ENCODE peak calls at places on chromosomes 6 and 20, in five cellular contexts. L is spleen, K is ovary, T is Peyer's patch, R is adrenal gland. C is an unnamed sample.

GRCh38 chr6:134295953-134296553 is 21.9 kb downstream of the SGK1 start:
- DNase-seq in L (no peak), K (peak), R (peak), T (peak), C (no peak)

GRCh38 chr6:170167657-170168159 is 123.2 kb downstream of the DLL1 start:
- DNase-seq in K (no peak), L (peak), R (peak), T (no peak), C (no peak)

GRCh38 chr20:16528078-16528477 is 45.2 kb downstream of the KIF16B start:
- DNase-seq in T (peak), R (peak), K (peak), L (no peak), C (no peak)

GRCh38 chr20:36106606-36107005 is 47.9 kb upstream of the EPB41L1 start:
- DNase-seq in L (no peak), K (no peak), R (no peak), T (no peak), C (no peak)

GRCh38 chr6:129766959-129767728 is 57.2 kb upstream of the ARHGAP18 start:
- DNase-seq in L (peak), K (no peak), R (peak), T (peak), C (no peak)

GRCh38 chr6:151240861-151241642 is 1.3 kb downstream of the AKAP12 start:
- DNase-seq in L (no peak), K (peak), R (no peak), T (peak), C (no peak)

GRCh38 chr20:50996901-50997830 is 25.7 kb downstream of the KCNG1 start:
- DNase-seq in R (no peak), T (no peak), L (no peak), K (no peak), C (no peak)

GRCh38 chr6:43277643-43278523 is 20.2 kb upstream of the SLC22A7 start:
- DNase-seq in K (no peak), R (no peak), L (no peak), T (peak), C (no peak)

GRCh38 chr6:148407372-148407771 is 64.7 kb downstream of the SASH1 start:
- DNase-seq in T (no peak), R (no peak), K (no peak), L (no peak), C (no peak)

GRCh38 chr6:6724319-6725119 is 136.0 kb downstream of the LY86 start:
- DNase-seq in K (peak), L (peak), R (peak), T (peak), C (peak)

GRCh38 chr6:7142228-7142801 is 34.6 kb downstream of the RREB1 start:
- DNase-seq in T (no peak), R (no peak), L (peak), K (no peak), C (no peak)

GRCh38 chr20:32031007-32031958 is 20.8 kb upstream of the HCK start:
- DNase-seq in K (peak), R (peak), L (peak), T (peak), C (peak)

GRCh38 chr6:44245912-44246662 is 814 bp upstream of the HSP90AB1 start:
- DNase-seq in L (peak), K (peak), R (peak), T (peak), C (peak)

GRCh38 chr20:10984899-10985298 is 311.1 kb upstream of the JAG1 start:
- DNase-seq in L (no peak), T (no peak), R (no peak), K (no peak), C (peak)

GRCh38 chr20:47392015-47392720 is 35.7 kb upstream of the ZMYND8 start:
- DNase-seq in K (no peak), R (peak), L (no peak), T (no peak), C (no peak)

GRCh38 chr6:98787961-98788360 is 46.4 kb upstream of the POU3F2 start:
- DNase-seq in K (no peak), L (no peak), R (no peak), T (no peak), C (no peak)

GRCh38 chr6:44071670-44072451 is 55.4 kb downstream of the MRPL14 start:
- DNase-seq in K (no peak), R (no peak), T (no peak), L (no peak), C (no peak)

GRCh38 chr6:168852336-168852884 is 401.2 kb downstream of the THBS2 start:
- DNase-seq in R (no peak), K (no peak), T (no peak), L (no peak), C (no peak)

GRCh38 chr6:114364295-114364694 is 21.5 kb upstream of the HS3ST5 start:
- DNase-seq in R (no peak), L (no peak), T (no peak), K (no peak), C (no peak)

GRCh38 chr6:22754111-22754510 is 184.7 kb downstream of the HDGFL1 start:
- DNase-seq in R (no peak), L (no peak), T (no peak), K (no peak), C (no peak)

GRCh38 chr6:152723398-152723797 is 25.7 kb downstream of the MYCT1 start:
- DNase-seq in L (no peak), T (no peak), R (no peak), K (no peak), C (no peak)

GRCh38 chr20:38270869-38271608 is 10.5 kb upstream of the KIAA1755 start:
- DNase-seq in K (peak), R (peak), T (peak), L (no peak), C (no peak)

GRCh38 chr6:89895273-89895874 is 1.1 kb downstream of the GJA10 start:
- DNase-seq in R (peak), L (no peak), K (no peak), T (no peak), C (peak)

GRCh38 chr6:104017410-104018381 is 842.0 kb downstream of the HACE1 start:
- DNase-seq in R (no peak), K (no peak), T (no peak), L (peak), C (no peak)

GRCh38 chr20:10253750-10254149 is 35.1 kb downstream of the SNAP25 start:
- DNase-seq in R (no peak), K (no peak), T (no peak), L (no peak), C (no peak)

GRCh38 chr6:129150476-129150875 is 267.5 kb downstream of the LAMA2 start:
- DNase-seq in K (no peak), R (no peak), T (no peak), L (no peak), C (no peak)

GRCh38 chr6:44041461-44042260 is 85.6 kb downstream of the MRPL14 start:
- DNase-seq in K (peak), L (peak), R (peak), T (no peak), C (no peak)

GRCh38 chr20:3323398-3323797 is 84.1 kb downstream of the DNAAF9 start:
- DNase-seq in K (no peak), L (no peak), R (no peak), T (no peak), C (no peak)

GRCh38 chr20:47501117-47501482 is 587 bp upstream of the NCOA3 start:
- DNase-seq in R (no peak), L (no peak), K (no peak), T (no peak), C (no peak)

GRCh38 chr20:49399329-49399728 is 83.1 kb downstream of the KCNB1 start:
- DNase-seq in T (peak), K (peak), R (peak), L (no peak), C (no peak)

GRCh38 chr6:34177181-34177591 is 31.3 kb upstream of the GRM4 start:
- DNase-seq in L (peak), T (peak), R (no peak), K (no peak), C (no peak)

GRCh38 chr6:162099685-162100084 is 627.9 kb downstream of the PRKN start:
- DNase-seq in R (peak), L (no peak), K (peak), T (no peak), C (no peak)

GRCh38 chr20:11112837-11113236 is 439.0 kb upstream of the JAG1 start:
- DNase-seq in K (no peak), T (no peak), R (no peak), L (no peak), C (no peak)

GRCh38 chr6:89023591-89024441 is 56.7 kb upstream of the PNRC1 start:
- DNase-seq in L (no peak), R (peak), K (peak), T (no peak), C (no peak)

GRCh38 chr6:155782320-155782730 is 326.7 kb upstream of the NOX3 start:
- DNase-seq in T (no peak), K (no peak), L (no peak), R (peak), C (no peak)

GRCh38 chr6:36980876-36981619 is 4.9 kb downstream of the MTCH1 start:
- DNase-seq in T (no peak), L (no peak), K (no peak), R (no peak), C (no peak)

GRCh38 chr6:4102687-4103244 is 23.8 kb upstream of the FAM217A start:
- DNase-seq in R (no peak), T (no peak), K (no peak), L (no peak), C (no peak)

GRCh38 chr20:50679753-50680105 is 11.6 kb downstream of the RIPOR3 start:
- DNase-seq in K (no peak), L (no peak), T (no peak), R (no peak), C (no peak)

GRCh38 chr6:3229566-3230274 is 2.3 kb upstream of the TUBB2B start:
- DNase-seq in L (no peak), K (no peak), R (no peak), T (no peak), C (no peak)

GRCh38 chr20:48875914-48876240 is 45.6 kb upstream of the ARFGEF2 start:
- DNase-seq in L (no peak), R (peak), T (no peak), K (no peak), C (no peak)

DNA sequence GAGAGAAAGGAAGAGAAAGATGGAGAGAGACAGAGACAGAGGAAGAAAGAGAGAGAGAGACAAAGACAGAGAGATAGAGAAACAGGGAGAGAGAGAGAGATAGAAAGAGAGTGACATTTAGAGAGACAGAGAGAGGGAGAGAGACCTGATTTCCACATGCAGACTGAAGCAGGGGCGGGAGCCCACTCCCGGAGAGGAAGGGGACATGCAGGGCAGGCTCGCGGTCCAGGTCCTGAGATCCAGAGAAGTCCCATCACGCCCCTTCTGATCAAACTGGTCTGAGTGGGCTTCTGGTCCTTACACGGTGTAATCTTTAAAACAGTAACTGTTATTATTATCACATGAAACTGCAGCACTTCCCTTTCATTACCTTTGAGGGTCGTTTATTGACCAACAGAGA is 62.2 kb downstream of the PHACTR3 start:
- DNase-seq in T (no peak), L (no peak), K (no peak), R (no peak), C (no peak)
- TF ChIP-seq POLR2A in T (no peak), L (no peak), K (no peak), R (no peak), C (no peak)

GRCh38 chr6:14520029-14520428 is 402.5 kb downstream of the CD83 start:
- DNase-seq in L (no peak), R (no peak), T (no peak), K (no peak), C (no peak)
- H3K4me3 ChIP-seq in L (no peak), R (no peak), T (no peak), K (no peak), C (no peak)

GRCh38 chr6:107868867-107869611 is 44.9 kb upstream of the SCML4 start:
- DNase-seq in R (no peak), T (no peak), K (no peak), L (no peak), C (no peak)

GRCh38 chr6:107864235-107864970 is 40.3 kb upstream of the SCML4 start:
- DNase-seq in L (no peak), T (no peak), K (no peak), R (no peak), C (no peak)

GRCh38 chr6:107866606-107867301 is 42.6 kb upstream of the SCML4 start:
- DNase-seq in L (no peak), T (peak), R (peak), K (no peak), C (no peak)

GRCh38 chr6:107869871-107870270 is 45.8 kb upstream of the SCML4 start:
- DNase-seq in K (no peak), T (no peak), L (no peak), R (no peak), C (no peak)

DNA sequence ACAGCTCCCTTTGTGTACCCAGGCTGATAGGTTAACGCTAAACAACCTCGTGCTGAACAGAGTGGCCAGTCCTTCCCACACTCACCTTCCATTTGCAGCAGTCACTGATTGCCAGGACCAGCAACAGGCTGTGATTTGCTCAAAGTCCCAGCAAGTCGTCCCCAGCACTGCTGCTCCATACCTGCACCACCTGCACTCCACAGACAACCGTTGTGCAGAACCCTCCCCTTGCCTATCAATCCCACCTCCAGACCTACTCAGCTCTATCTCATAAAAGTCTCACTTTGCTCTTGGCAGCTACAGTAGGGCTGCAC is 43.1 kb upstream of the SCML4 start:
- DNase-seq in R (no peak), K (no peak), T (no peak), L (no peak), C (no peak)
- TF ChIP-seq POLR2A in R (no peak), K (no peak), T (no peak), L (no peak), C (no peak)

GRCh38 chr6:164106345-164106769 is 691.8 kb downstream of the QKI start:
- DNase-seq in L (no peak), R (peak), K (no peak), T (no peak), C (no peak)
- H3K4me3 ChIP-seq in L (no peak), R (no peak), K (no peak), T (no peak), C (no peak)

GRCh38 chr6:158060447-158061360 is 79.0 kb downstream of the SYNJ2 start:
- DNase-seq in R (peak), K (peak), T (peak), L (peak), C (no peak)
- TF ChIP-seq POLR2A in R (no peak), K (no peak), T (no peak), L (no peak), C (no peak)

GRCh38 chr6:163777706-163778105 is 363.2 kb downstream of the QKI start:
- DNase-seq in R (no peak), L (no peak), T (no peak), K (no peak), C (no peak)

GRCh38 chr6:163779727-163780284 is 365.3 kb downstream of the QKI start:
- DNase-seq in K (no peak), R (no peak), T (no peak), L (no peak), C (no peak)

GRCh38 chr6:163787001-163787667 is 372.6 kb downstream of the QKI start:
- DNase-seq in R (no peak), T (no peak), K (no peak), L (no peak), C (no peak)

GRCh38 chr6:163780993-163781392 is 366.5 kb downstream of the QKI start:
- DNase-seq in L (no peak), R (no peak), T (no peak), K (no peak), C (no peak)

GRCh38 chr6:163782436-163783003 is 368.0 kb downstream of the QKI start:
- DNase-seq in K (no peak), L (no peak), R (peak), T (no peak), C (no peak)
- H3K4me3 ChIP-seq in K (no peak), L (no peak), R (no peak), T (no peak), C (no peak)